ENCODE peak calls at places on chromosome 9, in nine cellular contexts. T, S, E, C, O, I, Q, W and J are unnamed samples.

GRCh38 chr9:89814340-89815040 is 209.7 kb downstream of the GADD45G start:
- DNase-seq in T (no peak), S (no peak), E (no peak), C (no peak), O (no peak), I (no peak), Q (peak), W (no peak), J (peak)

GRCh38 chr9:79570449-79571308 is 1.1 kb upstream of the TLE4 start:
- DNase-seq in T (peak), S (no peak), E (no peak), C (peak), O (peak), I (peak), Q (peak), W (peak), J (peak)

GRCh38 chr9:138064547-138064946 is 187.0 kb downstream of the CACNA1B start:
- DNase-seq in T (no peak), S (no peak), E (no peak), C (no peak), O (no peak), I (no peak), Q (no peak), W (no peak), J (no peak)

GRCh38 chr9:89093201-89093600 is 85.4 kb downstream of the SHC3 start:
- DNase-seq in T (no peak), S (no peak), E (no peak), C (no peak), O (no peak), I (no peak), Q (no peak), W (no peak), J (no peak)

GRCh38 chr9:135240871-135241311 is 153.4 kb downstream of the OLFM1 start:
- DNase-seq in T (no peak), S (no peak), E (no peak), C (peak), O (no peak), I (no peak), Q (no peak), W (no peak), J (peak)

GRCh38 chr9:546235-546634 is 295.3 kb upstream of the DMRT1 start:
- DNase-seq in T (no peak), S (no peak), E (no peak), C (no peak), O (no peak), I (no peak), Q (no peak), W (no peak), J (no peak)

GRCh38 chr9:134413112-134413715 is 87.0 kb downstream of the RXRA start:
- DNase-seq in T (no peak), S (no peak), E (no peak), C (no peak), O (no peak), I (no peak), Q (no peak), W (no peak), J (no peak)

GRCh38 chr9:135769489-135770202 is 67.7 kb downstream of the KCNT1 start:
- DNase-seq in T (no peak), S (no peak), E (no peak), C (no peak), O (no peak), I (no peak), Q (no peak), W (no peak), J (no peak)

GRCh38 chr9:129464972-129465833 is 155.7 kb downstream of the C9orf50 start:
- DNase-seq in T (no peak), S (no peak), E (no peak), C (peak), O (no peak), I (no peak), Q (no peak), W (no peak), J (peak)

GRCh38 chr9:114694719-114695269 is 12.8 kb upstream of the TEX48 start:
- DNase-seq in T (no peak), S (no peak), E (no peak), C (no peak), O (no peak), I (no peak), Q (no peak), W (no peak), J (no peak)

GRCh38 chr9:130448035-130448624 is 3.4 kb downstream of the ASS1 start:
- DNase-seq in T (no peak), S (no peak), E (no peak), C (no peak), O (no peak), I (no peak), Q (no peak), W (peak), J (no peak)

GRCh38 chr9:21357479-21358290 is 7.0 kb upstream of the IFNA6 start:
- DNase-seq in T (peak), S (no peak), E (no peak), C (no peak), O (no peak), I (no peak), Q (no peak), W (no peak), J (no peak)

GRCh38 chr9:98518556-98518955 is 190.2 kb downstream of the GABBR2 start:
- DNase-seq in T (no peak), S (no peak), E (no peak), C (no peak), O (no peak), I (no peak), Q (peak), W (no peak), J (no peak)

GRCh38 chr9:70177121-70177520 is 81.7 kb upstream of the SMC5 start:
- DNase-seq in T (no peak), S (no peak), E (no peak), C (no peak), O (no peak), I (no peak), Q (no peak), W (no peak), J (no peak)

GRCh38 chr9:124780757-124781151 is 3.8 kb downstream of the OLFML2A start:
- DNase-seq in T (no peak), S (no peak), E (no peak), C (no peak), O (no peak), I (no peak), Q (no peak), W (no peak), J (no peak)

GRCh38 chr9:4796988-4797956 is 4.5 kb downstream of the RCL1 start:
- DNase-seq in T (peak), S (no peak), E (no peak), C (no peak), O (no peak), I (no peak), Q (no peak), W (peak), J (no peak)

GRCh38 chr9:31677415-31677814 is 707.0 kb upstream of the ACO1 start:
- DNase-seq in T (no peak), S (no peak), E (no peak), C (no peak), O (no peak), I (no peak), Q (no peak), W (no peak), J (no peak)

GRCh38 chr9:1100945-1101344 is 50.8 kb downstream of the DMRT2 start:
- DNase-seq in T (no peak), S (no peak), E (no peak), C (peak), O (peak), I (no peak), Q (no peak), W (peak), J (peak)

GRCh38 chr9:97504381-97505216 is 3.1 kb downstream of the TMOD1 start:
- DNase-seq in T (no peak), S (no peak), E (no peak), C (no peak), O (no peak), I (no peak), Q (no peak), W (no peak), J (no peak)

GRCh38 chr9:138011951-138012500 is 134.4 kb downstream of the CACNA1B start:
- DNase-seq in T (no peak), S (no peak), E (no peak), C (no peak), O (no peak), I (no peak), Q (no peak), W (no peak), J (peak)

GRCh38 chr9:17764306-17764705 is 185.4 kb downstream of the SH3GL2 start:
- DNase-seq in T (no peak), S (no peak), E (no peak), C (no peak), O (no peak), I (no peak), Q (no peak), W (no peak), J (no peak)

GRCh38 chr9:98556511-98556910 is 152.2 kb downstream of the GABBR2 start:
- DNase-seq in T (no peak), S (no peak), E (no peak), C (no peak), O (no peak), I (no peak), Q (no peak), W (no peak), J (no peak)

GRCh38 chr9:132878695-132879064 is at the start of gene SPACA9:
- DNase-seq in T (no peak), S (no peak), E (no peak), C (peak), O (peak), I (peak), Q (peak), W (no peak), J (peak)

GRCh38 chr9:27865031-27865438 is 291.8 kb upstream of the C9orf72 start:
- DNase-seq in T (no peak), S (no peak), E (no peak), C (no peak), O (no peak), I (peak), Q (no peak), W (peak), J (no peak)

GRCh38 chr9:130429407-130429806 is 15.4 kb upstream of the ASS1 start:
- DNase-seq in T (no peak), S (no peak), E (no peak), C (no peak), O (no peak), I (no peak), Q (no peak), W (no peak), J (no peak)

GRCh38 chr9:121373401-121373769 is 3.3 kb upstream of the STOM start:
- DNase-seq in T (no peak), S (no peak), E (no peak), C (no peak), O (no peak), I (peak), Q (no peak), W (no peak), J (no peak)

GRCh38 chr9:126844085-126844484 is 16.4 kb upstream of the ZBTB34 start:
- DNase-seq in T (no peak), S (no peak), E (no peak), C (no peak), O (no peak), I (peak), Q (no peak), W (peak), J (no peak)

GRCh38 chr9:12716823-12717222 is 23.6 kb downstream of the TYRP1 start:
- DNase-seq in T (no peak), S (no peak), E (no peak), C (no peak), O (no peak), I (no peak), Q (no peak), W (no peak), J (no peak)

GRCh38 chr9:100838857-100839256 is 189.7 kb upstream of the PLPPR1 start:
- DNase-seq in T (no peak), S (no peak), E (no peak), C (no peak), O (no peak), I (no peak), Q (no peak), W (no peak), J (no peak)

GRCh38 chr9:16396389-16396788 is 474.1 kb downstream of the BNC2 start:
- DNase-seq in T (no peak), S (no peak), E (no peak), C (no peak), O (no peak), I (no peak), Q (no peak), W (no peak), J (no peak)